ENCODE peak calls at places on chromosomes 1 and 21, in four cellular contexts. C is ascending aorta, D is heart right ventricle, T is adipocyte. Q is an unnamed sample. For H3K27me3 and H3K36me3, the result is how much of the 10 kb centered on the place peaks cover.

GRCh38 chr1:187451238-187451637 is 622.5 kb downstream of the PLA2G4A start:
- DNase-seq in C (no peak), D (no peak), T (no peak), Q (no peak)

GRCh38 chr21:33734818-33735217 is 92.5 kb downstream of the ITSN1 start:
- DNase-seq in C (no peak), D (no peak), T (no peak), Q (no peak)

GRCh38 chr1:55640708-55641473 is 425.7 kb upstream of the USP24 start:
- DNase-seq in C (peak), D (peak), T (peak), Q (peak)

GRCh38 chr1:22024485-22025367 is 23.3 kb downstream of the CELA3A start:
- DNase-seq in C (peak), D (peak), T (peak), Q (peak)

GRCh38 chr21:15138475-15138874 is 73.7 kb upstream of the NRIP1 start:
- DNase-seq in C (no peak), D (no peak), T (no peak), Q (peak)

GRCh38 chr21:45721656-45722055 is 78.1 kb downstream of the PCBP3 start:
- DNase-seq in C (no peak), D (no peak), T (no peak), Q (no peak)

GRCh38 chr21:38773108-38774061 is 32.3 kb upstream of the ETS2 start:
- DNase-seq in C (peak), D (peak), T (peak), Q (peak)

GRCh38 chr1:59856725-59857338 is 42.1 kb downstream of the HOOK1 start:
- DNase-seq in C (no peak), D (no peak), T (no peak), Q (no peak)

GRCh38 chr1:90573736-90574135 is 143.4 kb downstream of the BARHL2 start:
- DNase-seq in C (no peak), D (no peak), T (no peak), Q (no peak)

GRCh38 chr1:93874025-93874651 is 4.9 kb downstream of the DNTTIP2 start:
- DNase-seq in C (no peak), D (no peak), T (peak), Q (no peak)

GRCh38 chr1:76465030-76465429 is 390.5 kb downstream of the ST6GALNAC3 start:
- DNase-seq in C (no peak), D (no peak), T (peak), Q (peak)

GRCh38 chr1:41003640-41004220 is 17.8 kb downstream of the SLFNL1 start:
- DNase-seq in C (peak), D (peak), T (peak), Q (peak)

GRCh38 chr1:40679165-40679953 is 12.1 kb upstream of the NFYC start:
- DNase-seq in C (no peak), D (no peak), T (no peak), Q (no peak)

GRCh38 chr1:183087001-183087400 is 63.8 kb downstream of the LAMC1 start:
- DNase-seq in C (no peak), D (no peak), T (no peak), Q (no peak)

GRCh38 chr1:240462766-240463410 is 149.1 kb downstream of the GREM2 start:
- DNase-seq in C (no peak), D (no peak), T (peak), Q (no peak)

GRCh38 chr1:61569212-61569621 is 155.7 kb downstream of the TM2D1 start:
- DNase-seq in C (no peak), D (no peak), T (no peak), Q (no peak)

GRCh38 chr1:53982034-53982761 is 35.8 kb downstream of the LDLRAD1 start:
- DNase-seq in C (no peak), D (peak), T (peak), Q (peak)
- H3K4me3 ChIP-seq in C (peak), D (peak), T (peak), Q (no peak)

GRCh38 chr1:50977575-50978143 is 7.6 kb downstream of the CDKN2C start:
- DNase-seq in C (no peak), D (peak), T (peak), Q (peak)
- H3K27me3 ChIP-seq in C (under half), D (under half), T (under half), Q (under half)

DNA sequence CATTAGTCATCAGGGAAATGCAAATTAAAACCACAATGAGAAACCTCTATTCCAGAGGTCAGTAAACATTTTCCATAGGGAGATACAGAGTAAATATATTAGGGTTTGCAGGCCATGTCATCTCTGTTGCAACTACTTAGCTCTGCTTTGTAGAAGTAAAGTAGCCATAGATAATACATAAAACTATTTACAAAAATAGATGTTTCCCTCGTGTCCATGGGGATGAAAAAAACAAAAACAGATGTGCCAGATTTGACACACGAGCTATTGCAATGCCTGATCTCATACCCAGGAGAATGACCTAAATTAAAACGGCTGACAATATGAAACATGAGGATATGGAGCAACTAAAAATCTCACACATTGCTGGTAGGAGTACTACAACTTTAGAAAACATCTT is 17.3 kb downstream of the LTN1 start:
- DNase-seq in C (no peak), D (no peak), T (peak), Q (no peak)
- H3K36me3 ChIP-seq in C (half or more), D (under half), T (half or more), Q (half or more)

DNA sequence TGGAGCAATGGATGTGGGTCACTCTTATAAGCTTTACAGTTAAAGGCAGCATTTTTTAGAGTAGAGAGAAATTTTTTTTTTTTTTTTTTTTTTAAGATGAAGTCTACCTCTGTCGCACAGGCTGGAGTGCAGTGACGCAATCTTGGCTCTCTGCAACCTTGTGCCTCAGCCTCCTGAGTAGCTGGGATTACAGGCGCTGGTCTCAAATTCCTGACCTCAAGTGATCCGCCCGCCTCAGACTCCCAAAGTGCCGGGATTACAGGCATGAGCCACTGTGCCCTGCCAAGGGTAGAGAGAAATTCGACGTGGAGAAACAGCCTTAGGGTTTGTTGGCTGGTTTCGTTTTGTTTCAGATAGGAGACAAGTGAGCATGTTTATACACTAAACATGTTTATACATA is 594.2 kb upstream of the ADAMTS5 start:
- DNase-seq in C (no peak), D (no peak), T (no peak), Q (peak)
- H3K4me3 ChIP-seq in C (no peak), D (no peak), T (no peak), Q (no peak)